ENCODE peak calls at places on chromosome 5, in eight cellular contexts. W, Y, B, A, L, D, K and F are unnamed samples.

GRCh38 chr5:14806452-14806851 is 65.1 kb downstream of the ANKH start:
- DNase-seq in Y (no peak), W (peak; percentile 85), D (no peak), K (peak; percentile 89), A (peak; percentile 73), B (peak; percentile 86), L (peak; percentile 65), F (peak; percentile 93)

GRCh38 chr5:147805030-147805454 is 22.5 kb upstream of the JAKMIP2 start:
- DNase-seq in L (no peak), D (no peak), B (no peak), Y (no peak), A (no peak), K (no peak), W (no peak), F (no peak)

GRCh38 chr5:176172246-176172645 is 66.0 kb upstream of the SIMC1 start:
- DNase-seq in K (no peak), D (no peak), L (no peak), Y (no peak), A (no peak), W (no peak), B (no peak), F (no peak)

GRCh38 chr5:149838881-149839739 is 105.5 kb downstream of the PDE6A start:
- DNase-seq in K (peak; percentile 78), Y (no peak), A (peak; percentile 75), W (peak; percentile 29), B (no peak), L (no peak), D (no peak), F (peak; percentile 31)

GRCh38 chr5:144328980-144329379 is 158.3 kb downstream of the KCTD16 start:
- DNase-seq in A (no peak), B (no peak), W (no peak), K (no peak), D (no peak), L (no peak), Y (no peak), F (no peak)

GRCh38 chr5:67165524-67166459 is 30.8 kb downstream of the CD180 start:
- DNase-seq in L (peak; percentile 90), A (peak; percentile 70), K (peak; percentile 61), D (peak; percentile 88), W (peak; percentile 77), Y (peak; percentile 72), B (peak; percentile 94), F (peak; percentile 87)

GRCh38 chr5:113514263-113514590 is 733 bp downstream of the YTHDC2 start:
- DNase-seq in W (no peak), D (no peak), K (no peak), Y (no peak), L (no peak), B (no peak), A (no peak), F (no peak)

GRCh38 chr5:139912804-139913203 is 117.2 kb downstream of the PSD2 start:
- DNase-seq in K (no peak), A (no peak), D (no peak), W (no peak), Y (no peak), L (no peak), B (peak; percentile 51), F (no peak)

GRCh38 chr5:68805427-68805826 is 288.4 kb upstream of the SLC30A5 start:
- DNase-seq in A (no peak), B (no peak), D (no peak), L (no peak), W (no peak), K (no peak), Y (no peak), F (no peak)

GRCh38 chr5:143258559-143259253 is 144.8 kb downstream of the NR3C1 start:
- DNase-seq in A (peak; percentile 98), L (no peak), K (peak; percentile 87), W (no peak), B (no peak), Y (no peak), D (no peak), F (no peak)

GRCh38 chr5:153617190-153617589 is 126.7 kb downstream of the GRIA1 start:
- DNase-seq in A (peak; percentile 67), D (no peak), W (peak; percentile 60), B (no peak), L (no peak), K (peak; percentile 63), Y (no peak), F (peak; percentile 68)

GRCh38 chr5:143102414-143102813 is 301.1 kb downstream of the NR3C1 start:
- DNase-seq in W (peak; percentile 50), B (no peak), Y (no peak), A (no peak), L (peak; percentile 72), D (no peak), K (no peak), F (no peak)

GRCh38 chr5:31864015-31864414 is 225.1 kb downstream of the PDZD2 start:
- DNase-seq in D (no peak), Y (no peak), B (no peak), L (no peak), K (no peak), A (no peak), W (no peak), F (no peak)

GRCh38 chr5:181217111-181217804 is 5.8 kb upstream of the TRIM41 start:
- DNase-seq in B (peak; percentile 74), A (peak; percentile 58), K (peak; percentile 55), Y (peak; percentile 55), W (peak; percentile 48), D (peak; percentile 71), L (no peak), F (peak; percentile 62)

GRCh38 chr5:134063421-134063820 is 51.1 kb upstream of the TCF7 start:
- DNase-seq in Y (no peak), K (no peak), W (no peak), L (no peak), A (no peak), D (no peak), B (no peak), F (no peak)